ENCODE peak calls at places on chromosome 3, in six cellular contexts. One of them, this sample, is unnamed.

GRCh38 chr3:154842546-154842945 is 237.6 kb upstream of the MME start:
- DNase-seq in lung: no peak
- DNase-seq in H54: no peak
- DNase-seq in sigmoid colon: no peak
- DNase-seq in activated CD8-positive, alpha-beta memory T cell treated with anti-CD3 and anti-CD28 coated beads for 24 hours: no peak
- DNase-seq in memory B cell: no peak
- DNase-seq in this sample: no peak

GRCh38 chr3:121431717-121432517 is 113.9 kb downstream of the POLQ start:
- DNase-seq in activated CD8-positive, alpha-beta memory T cell treated with anti-CD3 and anti-CD28 coated beads for 24 hours: no peak
- DNase-seq in H54: peak; percentile 4
- DNase-seq in sigmoid colon: no peak
- DNase-seq in memory B cell: no peak
- DNase-seq in lung: no peak
- DNase-seq in this sample: no peak

GRCh38 chr3:172057059-172057458 is 17.7 kb downstream of the FNDC3B start:
- DNase-seq in sigmoid colon: no peak
- DNase-seq in memory B cell: no peak
- DNase-seq in H54: no peak
- DNase-seq in lung: no peak
- DNase-seq in activated CD8-positive, alpha-beta memory T cell treated with anti-CD3 and anti-CD28 coated beads for 24 hours: no peak
- DNase-seq in this sample: no peak

GRCh38 chr3:133490468-133491351 is 82.8 kb upstream of the CDV3 start:
- DNase-seq in activated CD8-positive, alpha-beta memory T cell treated with anti-CD3 and anti-CD28 coated beads for 24 hours: peak; percentile 87
- DNase-seq in memory B cell: peak; percentile 58
- DNase-seq in lung: no peak
- DNase-seq in sigmoid colon: no peak
- DNase-seq in H54: no peak
- DNase-seq in this sample: no peak

GRCh38 chr3:193928354-193929209 is 207.4 kb upstream of the HES1 start:
- DNase-seq in activated CD8-positive, alpha-beta memory T cell treated with anti-CD3 and anti-CD28 coated beads for 24 hours: no peak
- DNase-seq in lung: no peak
- DNase-seq in H54: peak; percentile 56
- DNase-seq in memory B cell: no peak
- DNase-seq in sigmoid colon: no peak
- DNase-seq in this sample: no peak

GRCh38 chr3:123618076-123618703 is 33.3 kb upstream of the HACD2 start:
- DNase-seq in sigmoid colon: no peak
- DNase-seq in activated CD8-positive, alpha-beta memory T cell treated with anti-CD3 and anti-CD28 coated beads for 24 hours: no peak
- DNase-seq in memory B cell: no peak
- DNase-seq in lung: no peak
- DNase-seq in H54: no peak
- DNase-seq in this sample: no peak

GRCh38 chr3:25007974-25008658 is 419.9 kb upstream of the RARB start:
- DNase-seq in memory B cell: no peak
- DNase-seq in H54: no peak
- DNase-seq in activated CD8-positive, alpha-beta memory T cell treated with anti-CD3 and anti-CD28 coated beads for 24 hours: no peak
- DNase-seq in sigmoid colon: no peak
- DNase-seq in lung: no peak
- DNase-seq in this sample: no peak

GRCh38 chr3:130933801-130934345 is 40.0 kb downstream of the ATP2C1 start:
- DNase-seq in sigmoid colon: no peak
- DNase-seq in activated CD8-positive, alpha-beta memory T cell treated with anti-CD3 and anti-CD28 coated beads for 24 hours: no peak
- DNase-seq in lung: no peak
- DNase-seq in memory B cell: no peak
- DNase-seq in H54: no peak
- DNase-seq in this sample: no peak

GRCh38 chr3:48885753-48886152 is 12.9 kb downstream of the SLC25A20 start:
- DNase-seq in memory B cell: no peak
- DNase-seq in sigmoid colon: no peak
- DNase-seq in activated CD8-positive, alpha-beta memory T cell treated with anti-CD3 and anti-CD28 coated beads for 24 hours: no peak
- DNase-seq in lung: no peak
- DNase-seq in H54: no peak
- DNase-seq in this sample: no peak

GRCh38 chr3:53166781-53167291 is 5.8 kb downstream of the PRKCD start:
- DNase-seq in H54: peak; percentile 98
- DNase-seq in sigmoid colon: peak; percentile 78
- DNase-seq in lung: peak; percentile 79
- DNase-seq in memory B cell: no peak
- DNase-seq in activated CD8-positive, alpha-beta memory T cell treated with anti-CD3 and anti-CD28 coated beads for 24 hours: no peak
- DNase-seq in this sample: no peak

GRCh38 chr3:168620854-168621253 is 525.1 kb upstream of the GOLIM4 start:
- DNase-seq in H54: peak; percentile 6
- DNase-seq in memory B cell: no peak
- DNase-seq in sigmoid colon: no peak
- DNase-seq in activated CD8-positive, alpha-beta memory T cell treated with anti-CD3 and anti-CD28 coated beads for 24 hours: no peak
- DNase-seq in lung: no peak
- DNase-seq in this sample: peak; percentile 63

GRCh38 chr3:18351823-18352744 is 73.1 kb downstream of the SATB1 start:
- DNase-seq in memory B cell: no peak
- DNase-seq in lung: no peak
- DNase-seq in activated CD8-positive, alpha-beta memory T cell treated with anti-CD3 and anti-CD28 coated beads for 24 hours: no peak
- DNase-seq in sigmoid colon: no peak
- DNase-seq in H54: no peak
- DNase-seq in this sample: no peak

GRCh38 chr3:195258449-195259145 is 12.4 kb downstream of the XXYLT1 start:
- DNase-seq in sigmoid colon: peak; percentile 76
- DNase-seq in activated CD8-positive, alpha-beta memory T cell treated with anti-CD3 and anti-CD28 coated beads for 24 hours: peak; percentile 56
- DNase-seq in memory B cell: no peak
- DNase-seq in lung: peak; percentile 29
- DNase-seq in H54: no peak
- DNase-seq in this sample: no peak

GRCh38 chr3:166190360-166190759 is 353.1 kb upstream of the BCHE start:
- DNase-seq in memory B cell: no peak
- DNase-seq in lung: no peak
- DNase-seq in H54: peak; percentile 0
- DNase-seq in activated CD8-positive, alpha-beta memory T cell treated with anti-CD3 and anti-CD28 coated beads for 24 hours: no peak
- DNase-seq in sigmoid colon: no peak
- DNase-seq in this sample: no peak

GRCh38 chr3:31534036-31534435 is 1.3 kb downstream of the STT3B start:
- DNase-seq in H54: no peak
- DNase-seq in memory B cell: no peak
- DNase-seq in sigmoid colon: no peak
- DNase-seq in lung: no peak
- DNase-seq in activated CD8-positive, alpha-beta memory T cell treated with anti-CD3 and anti-CD28 coated beads for 24 hours: no peak
- DNase-seq in this sample: no peak

GRCh38 chr3:141941093-141941492 is 64.7 kb downstream of the ATP1B3 start:
- DNase-seq in H54: no peak
- DNase-seq in activated CD8-positive, alpha-beta memory T cell treated with anti-CD3 and anti-CD28 coated beads for 24 hours: no peak
- DNase-seq in memory B cell: no peak
- DNase-seq in lung: no peak
- DNase-seq in sigmoid colon: peak; percentile 40
- DNase-seq in this sample: no peak

GRCh38 chr3:135393898-135394525 is 571.5 kb upstream of the PPP2R3A start:
- DNase-seq in activated CD8-positive, alpha-beta memory T cell treated with anti-CD3 and anti-CD28 coated beads for 24 hours: no peak
- DNase-seq in lung: no peak
- DNase-seq in memory B cell: no peak
- DNase-seq in sigmoid colon: no peak
- DNase-seq in H54: no peak
- DNase-seq in this sample: no peak

GRCh38 chr3:124893526-124893925 is 6.4 kb upstream of the ITGB5 start:
- DNase-seq in sigmoid colon: peak; percentile 69
- DNase-seq in H54: no peak
- DNase-seq in lung: no peak
- DNase-seq in memory B cell: no peak
- DNase-seq in activated CD8-positive, alpha-beta memory T cell treated with anti-CD3 and anti-CD28 coated beads for 24 hours: no peak
- DNase-seq in this sample: no peak

GRCh38 chr3:183745300-183746098 is 47.9 kb downstream of the YEATS2 start:
- DNase-seq in activated CD8-positive, alpha-beta memory T cell treated with anti-CD3 and anti-CD28 coated beads for 24 hours: no peak
- DNase-seq in sigmoid colon: no peak
- DNase-seq in memory B cell: no peak
- DNase-seq in lung: no peak
- DNase-seq in H54: no peak
- DNase-seq in this sample: peak; percentile 11

GRCh38 chr3:8520816-8521415 is 19.3 kb downstream of the LMCD1 start:
- DNase-seq in H54: no peak
- DNase-seq in activated CD8-positive, alpha-beta memory T cell treated with anti-CD3 and anti-CD28 coated beads for 24 hours: no peak
- DNase-seq in memory B cell: no peak
- DNase-seq in lung: no peak
- DNase-seq in sigmoid colon: no peak
- DNase-seq in this sample: no peak

GRCh38 chr3:27357665-27358258 is 11.4 kb downstream of the NEK10 start:
- DNase-seq in memory B cell: peak; percentile 33
- DNase-seq in sigmoid colon: no peak
- DNase-seq in H54: peak; percentile 7
- DNase-seq in activated CD8-positive, alpha-beta memory T cell treated with anti-CD3 and anti-CD28 coated beads for 24 hours: peak; percentile 66
- DNase-seq in lung: peak; percentile 56
- DNase-seq in this sample: peak; percentile 50

GRCh38 chr3:98793971-98794370 is 30.8 kb downstream of the ST3GAL6 start:
- DNase-seq in activated CD8-positive, alpha-beta memory T cell treated with anti-CD3 and anti-CD28 coated beads for 24 hours: no peak
- DNase-seq in H54: no peak
- DNase-seq in lung: no peak
- DNase-seq in sigmoid colon: no peak
- DNase-seq in memory B cell: no peak
- DNase-seq in this sample: no peak

GRCh38 chr3:30586091-30586805 is 20.2 kb upstream of the TGFBR2 start:
- DNase-seq in sigmoid colon: no peak
- DNase-seq in lung: no peak
- DNase-seq in memory B cell: no peak
- DNase-seq in activated CD8-positive, alpha-beta memory T cell treated with anti-CD3 and anti-CD28 coated beads for 24 hours: no peak
- DNase-seq in H54: no peak
- DNase-seq in this sample: no peak

GRCh38 chr3:44125882-44126281 is 115.8 kb upstream of the TOPAZ1 start:
- DNase-seq in activated CD8-positive, alpha-beta memory T cell treated with anti-CD3 and anti-CD28 coated beads for 24 hours: no peak
- DNase-seq in sigmoid colon: no peak
- DNase-seq in memory B cell: no peak
- DNase-seq in H54: no peak
- DNase-seq in lung: no peak
- DNase-seq in this sample: no peak

GRCh38 chr3:125240496-125240895 is 27.9 kb upstream of the SLC12A8 start:
- DNase-seq in memory B cell: no peak
- DNase-seq in sigmoid colon: no peak
- DNase-seq in H54: no peak
- DNase-seq in lung: peak; percentile 40
- DNase-seq in activated CD8-positive, alpha-beta memory T cell treated with anti-CD3 and anti-CD28 coated beads for 24 hours: no peak
- DNase-seq in this sample: no peak

GRCh38 chr3:55380561-55380960 is 106.5 kb downstream of the WNT5A start:
- DNase-seq in lung: no peak
- DNase-seq in sigmoid colon: no peak
- DNase-seq in H54: no peak
- DNase-seq in activated CD8-positive, alpha-beta memory T cell treated with anti-CD3 and anti-CD28 coated beads for 24 hours: no peak
- DNase-seq in memory B cell: no peak
- DNase-seq in this sample: no peak

GRCh38 chr3:177197934-177198484 is 727 bp upstream of the TBL1XR1 start:
- DNase-seq in activated CD8-positive, alpha-beta memory T cell treated with anti-CD3 and anti-CD28 coated beads for 24 hours: no peak
- DNase-seq in H54: no peak
- DNase-seq in lung: no peak
- DNase-seq in sigmoid colon: no peak
- DNase-seq in memory B cell: no peak
- DNase-seq in this sample: no peak

GRCh38 chr3:185164428-185165217 is 11.8 kb upstream of the C3orf70 start:
- DNase-seq in lung: no peak
- DNase-seq in H54: no peak
- DNase-seq in memory B cell: no peak
- DNase-seq in sigmoid colon: no peak
- DNase-seq in activated CD8-positive, alpha-beta memory T cell treated with anti-CD3 and anti-CD28 coated beads for 24 hours: no peak
- DNase-seq in this sample: no peak

GRCh38 chr3:30699927-30700326 is 93.5 kb downstream of the TGFBR2 start:
- DNase-seq in activated CD8-positive, alpha-beta memory T cell treated with anti-CD3 and anti-CD28 coated beads for 24 hours: no peak
- DNase-seq in H54: no peak
- DNase-seq in sigmoid colon: no peak
- DNase-seq in lung: no peak
- DNase-seq in memory B cell: no peak
- DNase-seq in this sample: no peak

GRCh38 chr3:11558002-11558401 is 85.7 kb downstream of the VGLL4 start:
- DNase-seq in H54: peak; percentile 42
- DNase-seq in sigmoid colon: no peak
- DNase-seq in memory B cell: no peak
- DNase-seq in activated CD8-positive, alpha-beta memory T cell treated with anti-CD3 and anti-CD28 coated beads for 24 hours: no peak
- DNase-seq in lung: no peak
- DNase-seq in this sample: no peak

GRCh38 chr3:141386611-141387110 is 18.4 kb downstream of the ZBTB38 start:
- DNase-seq in sigmoid colon: no peak
- DNase-seq in activated CD8-positive, alpha-beta memory T cell treated with anti-CD3 and anti-CD28 coated beads for 24 hours: no peak
- DNase-seq in lung: no peak
- DNase-seq in memory B cell: no peak
- DNase-seq in H54: no peak
- DNase-seq in this sample: no peak

GRCh38 chr3:120350431-120350941 is 1.3 kb upstream of the LRRC58 start:
- DNase-seq in activated CD8-positive, alpha-beta memory T cell treated with anti-CD3 and anti-CD28 coated beads for 24 hours: no peak
- DNase-seq in H54: no peak
- DNase-seq in memory B cell: no peak
- DNase-seq in sigmoid colon: peak; percentile 67
- DNase-seq in lung: no peak
- DNase-seq in this sample: no peak

GRCh38 chr3:15324335-15324734 is 8.1 kb downstream of the SH3BP5 start:
- DNase-seq in memory B cell: no peak
- DNase-seq in activated CD8-positive, alpha-beta memory T cell treated with anti-CD3 and anti-CD28 coated beads for 24 hours: no peak
- DNase-seq in lung: no peak
- DNase-seq in H54: no peak
- DNase-seq in sigmoid colon: peak; percentile 67
- DNase-seq in this sample: no peak

GRCh38 chr3:141830508-141830907 is 45.9 kb upstream of the ATP1B3 start:
- DNase-seq in lung: no peak
- DNase-seq in memory B cell: no peak
- DNase-seq in H54: no peak
- DNase-seq in sigmoid colon: no peak
- DNase-seq in activated CD8-positive, alpha-beta memory T cell treated with anti-CD3 and anti-CD28 coated beads for 24 hours: no peak
- DNase-seq in this sample: no peak

GRCh38 chr3:182668974-182669373 is 124.3 kb upstream of the ATP11B start:
- DNase-seq in lung: no peak
- DNase-seq in H54: no peak
- DNase-seq in memory B cell: no peak
- DNase-seq in activated CD8-positive, alpha-beta memory T cell treated with anti-CD3 and anti-CD28 coated beads for 24 hours: no peak
- DNase-seq in sigmoid colon: no peak
- DNase-seq in this sample: no peak

GRCh38 chr3:12266038-12266437 is 22.8 kb upstream of the PPARG start:
- DNase-seq in lung: no peak
- DNase-seq in activated CD8-positive, alpha-beta memory T cell treated with anti-CD3 and anti-CD28 coated beads for 24 hours: no peak
- DNase-seq in memory B cell: no peak
- DNase-seq in sigmoid colon: no peak
- DNase-seq in H54: no peak
- DNase-seq in this sample: no peak

GRCh38 chr3:38000242-38000916 is 9.8 kb downstream of the VILL start:
- DNase-seq in activated CD8-positive, alpha-beta memory T cell treated with anti-CD3 and anti-CD28 coated beads for 24 hours: no peak
- DNase-seq in H54: no peak
- DNase-seq in sigmoid colon: peak; percentile 57
- DNase-seq in lung: no peak
- DNase-seq in memory B cell: no peak
- DNase-seq in this sample: no peak

This sample was measured in iPS DF 6.9.